ENCODE peak calls at places on chromosomes 1 and 21, in five cellular contexts. Y is globus pallidus, S is H9, G is left cardiac atrium, M is astrocyte of the spinal cord. D is an unnamed sample.

GRCh38 chr1:150514260-150514659 is 1.3 kb upstream of the FALEC start:
- DNase-seq in Y (no peak), S (no peak), G (no peak), M (no peak), D (no peak)

GRCh38 chr1:24283326-24284155 is 35.6 kb upstream of the GRHL3 start:
- DNase-seq in Y (no peak), S (no peak), G (no peak), M (peak), D (no peak)

GRCh38 chr1:77834771-77835334 is 53.6 kb upstream of the NEXN start:
- DNase-seq in Y (no peak), S (no peak), G (no peak), M (peak), D (no peak)

GRCh38 chr1:145961109-145961424 is 3.2 kb upstream of the LIX1L start:
- DNase-seq in Y (peak), S (no peak), G (no peak), M (no peak), D (no peak)

GRCh38 chr1:77538956-77539509 is 143.4 kb downstream of the ZZZ3 start:
- DNase-seq in Y (no peak), S (no peak), G (no peak), M (peak), D (no peak)

GRCh38 chr1:163230827-163231226 is 28.1 kb upstream of the RGS5 start:
- DNase-seq in Y (no peak), S (no peak), G (no peak), M (no peak), D (no peak)

GRCh38 chr1:179865377-179865776 is 12.2 kb downstream of the TOR1AIP2 start:
- DNase-seq in Y (no peak), S (no peak), G (no peak), M (no peak), D (no peak)

GRCh38 chr1:98793136-98793535 is 131.6 kb downstream of the SNX7 start:
- DNase-seq in Y (no peak), S (no peak), G (no peak), M (no peak), D (no peak)

GRCh38 chr1:21115098-21115760 is 61.5 kb downstream of the EIF4G3 start:
- DNase-seq in Y (no peak), S (no peak), G (no peak), M (no peak), D (no peak)

GRCh38 chr1:203512830-203513578 is 19.1 kb downstream of the OPTC start:
- DNase-seq in Y (no peak), S (no peak), G (peak), M (peak), D (no peak)

GRCh38 chr1:85605519-85606413 is 25.2 kb downstream of the CCN1 start:
- DNase-seq in Y (no peak), S (no peak), G (no peak), M (no peak), D (no peak)

GRCh38 chr21:25583370-25584133 is 23.7 kb downstream of the MRPL39 start:
- DNase-seq in Y (no peak), S (no peak), G (no peak), M (no peak), D (no peak)

GRCh38 chr1:84998642-84999280 is 1.8 kb upstream of the MCOLN2 start:
- DNase-seq in Y (no peak), S (no peak), G (no peak), M (peak), D (peak)

GRCh38 chr1:19559641-19560040 is 74.3 kb upstream of the CAPZB start:
- DNase-seq in Y (no peak), S (no peak), G (no peak), M (peak), D (no peak)

GRCh38 chr1:31415658-31416057 is 2.6 kb downstream of the SERINC2 start:
- DNase-seq in Y (no peak), S (no peak), G (no peak), M (no peak), D (no peak)

GRCh38 chr1:231853588-231854207 is 227.1 kb downstream of the DISC1 start:
- DNase-seq in Y (no peak), S (no peak), G (no peak), M (no peak), D (no peak)

GRCh38 chr21:21481238-21481637 is 483.0 kb downstream of the NCAM2 start:
- DNase-seq in Y (no peak), S (no peak), G (no peak), M (no peak), D (no peak)

GRCh38 chr1:23557471-23558124 is 1.7 kb downstream of the ID3 start:
- DNase-seq in Y (no peak), S (no peak), G (no peak), M (peak), D (no peak)

GRCh38 chr1:98906761-98907301 is 97.8 kb downstream of the PLPPR5 start:
- DNase-seq in Y (no peak), S (no peak), G (no peak), M (no peak), D (no peak)

GRCh38 chr21:45285266-45285931 is 2.3 kb downstream of the POFUT2 start:
- DNase-seq in Y (no peak), S (peak), G (no peak), M (no peak), D (no peak)

GRCh38 chr1:97046765-97047411 is 325.3 kb downstream of the PTBP2 start:
- DNase-seq in Y (no peak), S (no peak), G (no peak), M (no peak), D (no peak)

GRCh38 chr1:230849451-230850194 is 18.7 kb downstream of the C1orf198 start:
- DNase-seq in Y (no peak), S (no peak), G (peak), M (peak), D (no peak)

GRCh38 chr1:22801753-22802152 is 91.1 kb downstream of the EPHB2 start:
- DNase-seq in Y (no peak), S (peak), G (no peak), M (no peak), D (peak)

D was measured in neural progenitor cell.